ENCODE peak calls at places on chromosome 10, in eight cellular contexts. F is AG09309, G is fibroblast of the aortic adventitia, T is cardiac fibroblast, J is A549, Z is GM12865, U is OCI-LY7, B is fibroblast of lung. O is an unnamed sample.

GRCh38 chr10:13924020-13924725 is 337.4 kb downstream of the PRPF18 start:
- DNase-seq in J (no peak), F (peak), Z (no peak), U (no peak), G (peak), B (peak), T (peak), O (no peak)

GRCh38 chr10:71502851-71503250 is 106.1 kb downstream of the CDH23 start:
- DNase-seq in F (no peak), U (no peak), G (no peak), J (no peak), Z (no peak), T (no peak), B (no peak), O (no peak)

GRCh38 chr10:44030132-44030531 is 354.8 kb downstream of the CXCL12 start:
- DNase-seq in J (no peak), T (no peak), G (peak), U (peak), Z (peak), B (no peak), F (no peak), O (no peak)

GRCh38 chr10:50234486-50234885 is 16.8 kb downstream of the ASAH2 start:
- DNase-seq in U (no peak), T (no peak), G (no peak), F (no peak), J (no peak), Z (no peak), B (no peak), O (no peak)

GRCh38 chr10:1612910-1613309 is 124.4 kb downstream of the ADARB2 start:
- DNase-seq in F (no peak), U (no peak), T (no peak), J (no peak), G (no peak), Z (no peak), B (no peak), O (no peak)

GRCh38 chr10:79331226-79331625 is 16.0 kb upstream of the PPIF start:
- DNase-seq in J (no peak), F (no peak), G (no peak), B (no peak), U (no peak), Z (no peak), T (peak), O (no peak)

GRCh38 chr10:125083576-125083920 is 76.8 kb downstream of the CTBP2 start:
- DNase-seq in F (no peak), Z (no peak), U (no peak), T (peak), G (peak), B (peak), J (peak), O (peak)

GRCh38 chr10:125694874-125695273 is 11.9 kb upstream of the TEX36 start:
- DNase-seq in T (peak), G (peak), Z (no peak), F (peak), J (peak), U (no peak), B (peak), O (peak)

GRCh38 chr10:78402636-78403035 is 369.0 kb downstream of the RPS24 start:
- DNase-seq in Z (no peak), F (no peak), B (no peak), U (no peak), T (no peak), G (no peak), J (no peak), O (no peak)

GRCh38 chr10:33612116-33612515 is 277.6 kb upstream of the NRP1 start:
- DNase-seq in J (no peak), B (peak), G (peak), Z (peak), T (peak), F (peak), U (no peak), O (no peak)

GRCh38 chr10:34024708-34025425 is 690.4 kb upstream of the NRP1 start:
- DNase-seq in T (peak), Z (no peak), F (no peak), B (peak), J (peak), U (no peak), G (no peak), O (peak)

GRCh38 chr10:48589266-48589665 is 15.6 kb downstream of the ARHGAP22 start:
- DNase-seq in G (peak), T (peak), U (no peak), Z (no peak), F (peak), J (no peak), B (peak), O (no peak)

GRCh38 chr10:60187691-60188090 is 202.0 kb downstream of the ANK3 start:
- DNase-seq in J (no peak), F (no peak), B (no peak), U (no peak), Z (no peak), T (no peak), G (no peak), O (no peak)

GRCh38 chr10:101901340-101901739 is 57.7 kb upstream of the KCNIP2 start:
- DNase-seq in T (no peak), B (no peak), J (no peak), F (no peak), G (no peak), Z (peak), U (peak), O (no peak)

GRCh38 chr10:124636271-124636993 is 107.7 kb downstream of the FAM53B start:
- DNase-seq in G (no peak), F (no peak), T (no peak), Z (no peak), B (no peak), U (peak), J (no peak), O (no peak)

GRCh38 chr10:125397608-125398007 is 237.2 kb upstream of the CTBP2 start:
- DNase-seq in U (no peak), F (no peak), T (no peak), G (no peak), Z (no peak), J (no peak), B (no peak), O (no peak)

GRCh38 chr10:74929197-74929596 is 102.8 kb downstream of the KAT6B start:
- DNase-seq in F (no peak), B (peak), Z (no peak), J (no peak), U (no peak), G (peak), T (peak), O (no peak)

GRCh38 chr10:44985175-44985681 is 6.6 kb upstream of the DEPP1 start:
- DNase-seq in Z (no peak), U (no peak), F (no peak), B (no peak), J (no peak), T (no peak), G (peak), O (no peak)

GRCh38 chr10:79132681-79133381 is 64.1 kb downstream of the ZMIZ1 start:
- DNase-seq in J (no peak), T (no peak), G (no peak), B (no peak), F (no peak), Z (no peak), U (peak), O (no peak)

GRCh38 chr10:69731184-69731583 is 70.5 kb upstream of the COL13A1 start:
- DNase-seq in B (peak), F (no peak), U (no peak), G (peak), Z (no peak), J (peak), T (peak), O (no peak)

GRCh38 chr10:121580276-121581116 is 17.7 kb downstream of the FGFR2 start:
- DNase-seq in U (no peak), J (no peak), F (no peak), T (no peak), B (no peak), Z (no peak), G (no peak), O (no peak)

GRCh38 chr10:29841724-29842649 is 207.2 kb upstream of the SVIL start:
- DNase-seq in J (peak), G (no peak), Z (no peak), F (no peak), U (no peak), T (no peak), B (peak), O (peak)

GRCh38 chr10:76492026-76492425 is 1060.6 kb downstream of the LRMDA start:
- DNase-seq in G (peak), U (no peak), T (peak), F (peak), J (peak), B (peak), Z (no peak), O (peak)

GRCh38 chr10:27742926-27743735 is 2.5 kb downstream of the MKX start:
- DNase-seq in F (no peak), B (peak), U (no peak), Z (no peak), J (peak), T (peak), G (no peak), O (no peak)

GRCh38 chr10:13865758-13866491 is 279.2 kb downstream of the PRPF18 start:
- DNase-seq in J (peak), T (peak), G (peak), B (peak), U (no peak), F (no peak), Z (no peak), O (no peak)

GRCh38 chr10:123930340-123931001 is 38.9 kb upstream of the CPXM2 start:
- DNase-seq in F (peak), J (no peak), B (peak), U (no peak), Z (no peak), G (peak), T (no peak), O (peak)

GRCh38 chr10:123996302-123996701 is 97.1 kb downstream of the CHST15 start:
- DNase-seq in T (no peak), Z (no peak), B (no peak), U (no peak), J (no peak), F (no peak), G (no peak), O (no peak)

GRCh38 chr10:50561816-50562215 is 61.9 kb downstream of the SGMS1 start:
- DNase-seq in U (peak), F (no peak), J (no peak), G (no peak), T (no peak), B (no peak), Z (peak), O (no peak)

GRCh38 chr10:6069101-6069931 is 7.1 kb upstream of the IL2RA start:
- DNase-seq in G (no peak), T (no peak), F (no peak), J (no peak), B (peak), Z (no peak), U (peak), O (no peak)

GRCh38 chr10:50582766-50583762 is 40.7 kb downstream of the SGMS1 start:
- DNase-seq in B (no peak), T (peak), F (no peak), Z (peak), U (no peak), J (peak), G (no peak), O (no peak)

GRCh38 chr10:124369066-124369465 is 49.7 kb downstream of the OAT start:
- DNase-seq in B (no peak), F (no peak), J (no peak), G (no peak), Z (no peak), T (no peak), U (no peak), O (no peak)

GRCh38 chr10:8444630-8445029 is 390.1 kb downstream of the GATA3 start:
- DNase-seq in U (no peak), F (no peak), Z (no peak), T (peak), G (peak), B (peak), J (no peak), O (no peak)

GRCh38 chr10:6667679-6668270 is 87.7 kb upstream of the PRKCQ start:
- DNase-seq in B (peak), Z (peak), T (peak), G (peak), J (peak), F (no peak), U (peak), O (no peak)

GRCh38 chr10:46236537-46236887 is 50.3 kb upstream of the ANTXRL start:
- DNase-seq in Z (no peak), B (no peak), J (no peak), F (no peak), T (no peak), U (no peak), G (no peak), O (no peak)

GRCh38 chr10:31291123-31291522 is 27.9 kb upstream of the ZEB1 start:
- DNase-seq in F (no peak), B (no peak), G (no peak), U (no peak), Z (no peak), J (no peak), T (no peak), O (no peak)

GRCh38 chr10:77715081-77715480 is 77.5 kb upstream of the KCNMA1 start:
- DNase-seq in G (no peak), U (peak), T (no peak), B (no peak), F (no peak), Z (peak), J (peak), O (no peak)

GRCh38 chr10:73860050-73860491 is 14.3 kb downstream of the CAMK2G start:
- DNase-seq in B (no peak), Z (no peak), T (no peak), J (no peak), U (no peak), G (no peak), F (no peak), O (no peak)
- H3K4me3 ChIP-seq in B (no peak), Z (no peak), T (no peak), J (no peak), U (no peak), G (no peak), F (no peak), O (no peak)

GRCh38 chr10:119176166-119176565 is 2.4 kb downstream of the PRDX3 start:
- DNase-seq in Z (no peak), T (no peak), G (no peak), F (no peak), J (no peak), U (no peak), B (no peak), O (no peak)

GRCh38 chr10:119174109-119174508 is 4.5 kb downstream of the PRDX3 start:
- DNase-seq in B (no peak), G (no peak), Z (no peak), J (no peak), F (no peak), T (no peak), U (no peak), O (no peak)

GRCh38 chr10:119177708-119178370 is 773 bp downstream of the PRDX3 start:
- DNase-seq in B (no peak), U (no peak), F (no peak), T (no peak), J (no peak), Z (peak), G (no peak), O (no peak)

DNA sequence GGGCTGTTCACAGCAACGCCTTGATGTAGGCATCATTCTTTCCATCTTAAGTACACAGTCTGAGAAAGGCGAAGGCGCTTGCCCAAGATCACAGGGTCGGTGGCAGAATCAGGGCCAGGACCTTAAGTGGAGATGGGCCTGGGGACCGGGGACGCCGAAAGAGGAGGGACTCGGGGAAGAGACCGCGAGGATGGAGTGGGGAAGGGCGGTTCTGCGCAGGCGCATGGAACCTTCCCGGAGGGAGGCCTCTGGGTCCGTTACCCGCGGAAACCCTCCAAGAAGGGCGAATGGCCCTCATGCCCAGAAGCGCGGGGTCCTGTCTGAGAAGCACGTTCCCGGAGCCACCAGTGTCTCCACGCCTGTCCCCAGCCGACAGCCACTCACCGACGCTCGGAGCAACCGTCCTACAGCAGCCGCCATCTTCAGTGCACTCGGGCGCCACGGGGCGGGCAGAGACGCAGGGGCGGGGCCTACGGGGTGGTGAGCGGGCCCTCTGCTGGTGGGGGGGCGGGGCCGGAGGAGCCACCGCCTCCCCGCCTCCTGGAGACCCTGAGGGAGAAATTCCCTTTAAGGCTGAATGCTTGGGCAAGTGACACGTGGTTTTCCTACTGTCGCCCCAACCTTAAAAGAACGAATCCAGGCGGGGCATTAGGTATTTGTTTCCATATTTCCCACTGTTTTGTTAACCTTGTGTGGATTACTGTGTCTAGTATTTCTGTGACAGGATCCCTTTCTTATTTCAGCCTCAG is at the start of gene PRDX3:
- DNase-seq in J (peak), T (peak), Z (peak), F (no peak), U (peak), G (peak), B (peak), O (peak)
- TF ChIP-seq CTCF in J (no peak), T (no peak), Z (no peak), F (peak), U (peak), G (no peak), B (no peak), O (peak)

GRCh38 chr10:53430974-53431373 is 658.4 kb upstream of the MBL2 start:
- DNase-seq in F (no peak), T (no peak), B (no peak), U (no peak), G (no peak), J (no peak), Z (no peak), O (no peak)
- H3K4me3 ChIP-seq in F (no peak), T (no peak), B (no peak), U (no peak), G (no peak), J (no peak), Z (no peak), O (no peak)

GRCh38 chr10:88193018-88193417 is 329.6 kb downstream of the PTEN start:
- DNase-seq in U (no peak), F (no peak), G (no peak), J (no peak), B (no peak), Z (no peak), T (no peak), O (no peak)
- TF ChIP-seq CTCF in U (no peak), F (no peak), G (no peak), J (no peak), B (no peak), Z (no peak), T (no peak), O (no peak)

GRCh38 chr10:16712883-16713282 is 104.3 kb downstream of the RSU1 start:
- DNase-seq in G (no peak), J (no peak), B (no peak), U (no peak), F (no peak), T (no peak), Z (no peak), O (no peak)
- H3K4me3 ChIP-seq in G (no peak), J (no peak), B (no peak), U (no peak), F (no peak), T (no peak), Z (no peak), O (no peak)

DNA sequence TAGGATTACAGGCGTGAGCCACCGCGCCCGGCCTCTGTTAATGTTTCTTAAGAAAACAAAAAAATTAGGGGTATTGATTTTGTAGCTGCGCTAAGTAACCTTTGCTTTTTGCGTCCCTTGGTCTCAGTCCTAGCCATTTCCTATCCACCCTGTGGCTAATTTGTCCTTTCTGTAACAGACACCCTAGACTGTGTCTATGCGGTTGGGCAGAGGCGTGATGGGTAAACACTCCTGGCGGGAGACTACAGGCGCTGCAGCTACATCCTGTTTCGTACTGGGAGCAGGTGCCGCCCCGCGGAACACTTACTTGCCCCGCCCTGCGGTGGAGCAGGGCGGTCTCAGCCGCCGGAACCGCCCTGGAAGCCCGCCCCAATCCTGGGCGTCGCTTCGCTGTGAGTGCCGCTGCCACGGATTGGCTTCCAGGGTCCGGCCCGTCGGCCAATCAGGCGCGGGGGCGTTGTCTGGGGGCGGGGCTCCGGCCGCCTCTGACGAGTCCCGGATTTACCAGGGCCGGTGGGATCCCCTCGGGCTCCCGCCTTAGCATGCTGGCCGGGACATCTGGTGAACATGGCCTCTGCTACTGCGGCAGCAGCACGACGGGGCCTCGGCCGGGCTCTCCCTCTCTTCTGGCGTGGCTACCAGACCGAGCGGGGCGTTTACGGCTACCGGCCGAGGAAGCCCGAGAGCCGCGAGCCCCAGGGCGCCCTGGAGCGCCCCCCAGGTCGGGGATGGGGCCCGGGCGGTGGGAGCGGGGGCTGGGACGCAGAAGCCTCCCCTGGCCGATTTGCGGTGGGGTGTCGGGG is at the start of gene DHTKD1:
- DNase-seq in Z (peak), U (peak), G (peak), B (peak), T (peak), J (peak), F (peak), O (peak)
- TF ChIP-seq CTCF in Z (peak), U (peak), G (peak), B (peak), T (peak), J (peak), F (peak), O (peak)

GRCh38 chr10:119333146-119333792 is 125.9 kb downstream of the GRK5 start:
- DNase-seq in T (peak), B (peak), Z (no peak), F (no peak), G (no peak), U (peak), J (no peak), O (no peak)
- H3K4me3 ChIP-seq in T (no peak), B (no peak), Z (no peak), F (no peak), G (no peak), U (no peak), J (no peak), O (no peak)

O was measured in retinal pigment epithelial cell.